ENCODE peak calls at places on chromosome 13, in four cellular contexts. X is tibial nerve, V is HS-5, O is AG10803. U is an unnamed sample.

GRCh38 chr13:51158923-51159322 is 47.8 kb upstream of the C13orf42 start:
- DNase-seq in X (no peak), V (no peak), O (peak), U (no peak)

GRCh38 chr13:106493569-106493968 is 41.9 kb downstream of the EFNB2 start:
- DNase-seq in V (no peak), X (no peak), O (no peak), U (no peak)

GRCh38 chr13:60267498-60268202 is 103.9 kb upstream of the DIAPH3 start:
- DNase-seq in O (peak), V (no peak), X (no peak), U (no peak)

GRCh38 chr13:96958286-96958891 is 35.9 kb downstream of the OXGR1 start:
- DNase-seq in O (peak), X (no peak), V (no peak), U (peak)

GRCh38 chr13:22053053-22053452 is 382.2 kb downstream of the FGF9 start:
- DNase-seq in V (no peak), X (no peak), O (no peak), U (no peak)

GRCh38 chr13:61413572-61413971 is 2.1 kb downstream of the PCDH20 start:
- DNase-seq in V (no peak), O (no peak), X (no peak), U (no peak)

GRCh38 chr13:113846639-113847318 is 17.1 kb downstream of the GAS6 start:
- DNase-seq in X (no peak), V (no peak), O (no peak), U (no peak)

GRCh38 chr13:113539822-113540221 is 44.7 kb upstream of the TFDP1 start:
- DNase-seq in X (no peak), O (peak), V (no peak), U (no peak)

GRCh38 chr13:41017744-41018582 is 1.2 kb downstream of the ELF1 start:
- DNase-seq in V (no peak), O (no peak), X (no peak), U (no peak)

GRCh38 chr13:62510906-62511655 is 1095.4 kb upstream of the PCDH20 start:
- DNase-seq in O (no peak), V (no peak), X (no peak), U (no peak)

GRCh38 chr13:23654111-23655110 is 84.2 kb downstream of the TNFRSF19 start:
- DNase-seq in X (no peak), V (no peak), O (peak), U (peak)

GRCh38 chr13:49649244-49649962 is 21.1 kb downstream of the ARL11 start:
- DNase-seq in X (no peak), O (peak), V (no peak), U (no peak)

GRCh38 chr13:107208889-107209288 is 641.0 kb upstream of the ARGLU1 start:
- DNase-seq in O (no peak), X (no peak), V (no peak), U (no peak)

GRCh38 chr13:43298799-43299198 is 275.4 kb downstream of the DNAJC15 start:
- DNase-seq in V (no peak), X (no peak), O (no peak), U (peak)

GRCh38 chr13:113845723-113846638 is 17.9 kb downstream of the GAS6 start:
- DNase-seq in X (no peak), V (no peak), O (no peak), U (no peak)

GRCh38 chr13:19181621-19182485 is at the start of gene TUBA3C:
- DNase-seq in V (no peak), X (no peak), O (no peak), U (no peak)

GRCh38 chr13:102798653-102799543 is at the start of the genes BIVM and POGLUT2:
- DNase-seq in O (peak), X (peak), V (peak), U (peak)

GRCh38 chr13:32040689-32041088 is 9.1 kb downstream of the FRY start:
- DNase-seq in V (no peak), X (no peak), O (no peak), U (no peak)

GRCh38 chr13:112807653-112808376 is 118.0 kb downstream of the ATP11A start:
- DNase-seq in O (no peak), V (no peak), X (no peak), U (no peak)

GRCh38 chr13:94157705-94158218 is 321.7 kb downstream of the DCT start:
- DNase-seq in O (peak), V (no peak), X (no peak), U (no peak)